ENCODE peak calls at places on chromosomes 11 and 22, in ten cellular contexts. Y, U, X, H, T, P, J, R, Q and W are unnamed samples.

GRCh38 chr22:36141481-36141880 is 19.1 kb downstream of the APOL3 start:
- DNase-seq in P (no peak), Q (no peak), J (no peak), T (no peak), R (no peak), U (no peak), X (no peak), Y (no peak), H (no peak), W (no peak)

GRCh38 chr11:115916596-115916995 is 412.4 kb upstream of the CADM1 start:
- DNase-seq in P (no peak), T (no peak), R (no peak), H (no peak), J (no peak), Y (no peak), U (no peak), Q (no peak), X (no peak), W (no peak)

GRCh38 chr11:61791737-61792309 is 576 bp downstream of the TMEM258 start:
- DNase-seq in R (peak), Y (peak), J (peak), P (no peak), H (no peak), X (peak), U (no peak), T (peak), Q (peak), W (peak)

GRCh38 chr11:19242184-19242932 is 1.6 kb upstream of the E2F8 start:
- DNase-seq in R (no peak), Q (no peak), X (peak), H (no peak), T (peak), J (no peak), P (no peak), U (no peak), Y (no peak), W (no peak)

GRCh38 chr11:13384837-13385417 is 78.1 kb downstream of the BTBD10 start:
- DNase-seq in J (peak), X (peak), P (no peak), T (peak), Q (no peak), U (no peak), H (no peak), Y (peak), R (no peak), W (no peak)

GRCh38 chr11:33109242-33109641 is 52.0 kb downstream of the CSTF3 start:
- DNase-seq in H (no peak), Q (no peak), X (no peak), P (no peak), R (no peak), U (no peak), T (no peak), J (no peak), Y (no peak), W (no peak)

GRCh38 chr22:31243339-31244043 is 31.4 kb downstream of the LIMK2 start:
- DNase-seq in T (no peak), Q (no peak), Y (no peak), J (peak), X (no peak), R (no peak), H (no peak), P (no peak), U (no peak), W (no peak)

GRCh38 chr22:40855960-40856512 is 403 bp downstream of the ST13 start:
- DNase-seq in Y (peak), R (peak), X (peak), U (no peak), Q (no peak), P (no peak), J (peak), H (no peak), T (peak), W (peak)

GRCh38 chr11:58286249-58286648 is 18.2 kb upstream of the OR10W1 start:
- DNase-seq in T (peak), P (no peak), X (peak), Q (no peak), Y (peak), R (no peak), U (no peak), H (no peak), J (peak), W (no peak)

GRCh38 chr22:31829505-31829904 is 75.7 kb downstream of the DEPDC5 start:
- DNase-seq in J (peak), Y (peak), R (no peak), H (no peak), T (peak), U (no peak), X (no peak), Q (peak), P (no peak), W (peak)

GRCh38 chr22:38751422-38752346 is 4.1 kb downstream of the SUN2 start:
- DNase-seq in H (no peak), X (peak), Y (no peak), J (peak), T (no peak), Q (peak), R (peak), P (peak), U (peak), W (peak)

GRCh38 chr11:65562788-65563187 is 4.6 kb upstream of the LTBP3 start:
- DNase-seq in H (no peak), X (no peak), R (no peak), T (no peak), Y (no peak), U (no peak), J (no peak), Q (no peak), P (no peak), W (no peak)

GRCh38 chr11:118247041-118247440 is 5.1 kb downstream of the MPZL3 start:
- DNase-seq in P (no peak), X (no peak), Q (no peak), Y (no peak), H (no peak), U (no peak), T (no peak), J (no peak), R (no peak), W (no peak)

GRCh38 chr11:131724436-131724995 is 354.1 kb downstream of the NTM start:
- DNase-seq in H (no peak), Y (no peak), J (no peak), R (no peak), X (no peak), T (no peak), U (no peak), P (no peak), Q (no peak), W (no peak)